ENCODE peak calls at places on chromosomes 4 and X, in eight cellular contexts. R, A, Q, B, C, P, L and V are unnamed samples.

GRCh38 chr4:154916068-154916467 is 135.0 kb downstream of the RBM46 start:
- DNase-seq in P (no peak), L (no peak), A (no peak), Q (no peak), B (no peak), C (no peak), R (no peak), V (no peak)

GRCh38 chr4:148434075-148434773 is 8.0 kb downstream of the NR3C2 start:
- DNase-seq in A (no peak), B (no peak), C (no peak), P (peak; percentile 83), R (no peak), L (no peak), Q (no peak), V (no peak)

GRCh38 chrX:48531359-48531954 is 8.1 kb upstream of the TBC1D25 start:
- DNase-seq in C (no peak), R (no peak), A (peak; percentile 71), P (no peak), L (no peak), Q (no peak), B (no peak), V (no peak)

GRCh38 chr4:4677825-4678522 is 136.1 kb upstream of the STX18 start:
- DNase-seq in P (no peak), Q (no peak), R (no peak), A (peak; percentile 39), B (peak; percentile 70), L (no peak), C (peak; percentile 28), V (peak; percentile 61)

GRCh38 chr4:3630934-3631585 is 98.8 kb upstream of the LRPAP1 start:
- DNase-seq in Q (no peak), P (no peak), L (no peak), A (no peak), C (no peak), B (no peak), R (no peak), V (no peak)

GRCh38 chr4:104966349-104967033 is 180.2 kb upstream of the TET2 start:
- DNase-seq in C (no peak), P (peak; percentile 81), L (no peak), Q (no peak), R (no peak), A (no peak), B (peak; percentile 9), V (no peak)

GRCh38 chrX:25013593-25014365 is 2.0 kb downstream of the ARX start:
- DNase-seq in A (no peak), Q (no peak), P (peak; percentile 68), R (no peak), L (no peak), C (no peak), B (no peak), V (no peak)

GRCh38 chr4:75002381-75002780 is 69.5 kb downstream of the PARM1 start:
- DNase-seq in Q (no peak), C (no peak), A (no peak), B (no peak), R (no peak), L (no peak), P (no peak), V (no peak)

GRCh38 chr4:41507292-41507933 is 30.5 kb upstream of the LIMCH1 start:
- DNase-seq in L (no peak), P (no peak), B (no peak), C (no peak), R (no peak), A (no peak), Q (no peak), V (no peak)

GRCh38 chr4:5821665-5822358 is 71.1 kb downstream of the CRMP1 start:
- DNase-seq in R (no peak), L (no peak), B (peak; percentile 47), P (no peak), Q (no peak), C (peak; percentile 28), A (no peak), V (peak; percentile 59)
- TF ChIP-seq CTCF in R (peak; percentile 41), L (peak; percentile 27), B (peak; percentile 89), P (peak; percentile 71), Q (peak; percentile 32), C (peak; percentile 66), A (peak; percentile 59), V (peak; percentile 87)

GRCh38 chr4:185656467-185656890 is 121.2 kb upstream of the PDLIM3 start:
- DNase-seq in C (peak; percentile 19), P (no peak), Q (peak; percentile 38), A (no peak), L (peak; percentile 83), R (peak; percentile 47), B (peak; percentile 3), V (no peak)
- TF ChIP-seq CTCF in C (peak; percentile 78), P (no peak), Q (peak; percentile 22), A (peak; percentile 32), L (peak; percentile 81), R (no peak), B (no peak), V (no peak)

GRCh38 chrX:95675794-95676193 is 1008.8 kb upstream of the DIAPH2 start:
- DNase-seq in L (no peak), A (no peak), P (no peak), C (no peak), R (no peak), Q (no peak), B (no peak), V (no peak)

GRCh38 chrX:95678679-95679078 is 1006.0 kb upstream of the DIAPH2 start:
- DNase-seq in Q (no peak), B (no peak), A (no peak), P (no peak), R (no peak), C (no peak), L (no peak), V (no peak)

DNA sequence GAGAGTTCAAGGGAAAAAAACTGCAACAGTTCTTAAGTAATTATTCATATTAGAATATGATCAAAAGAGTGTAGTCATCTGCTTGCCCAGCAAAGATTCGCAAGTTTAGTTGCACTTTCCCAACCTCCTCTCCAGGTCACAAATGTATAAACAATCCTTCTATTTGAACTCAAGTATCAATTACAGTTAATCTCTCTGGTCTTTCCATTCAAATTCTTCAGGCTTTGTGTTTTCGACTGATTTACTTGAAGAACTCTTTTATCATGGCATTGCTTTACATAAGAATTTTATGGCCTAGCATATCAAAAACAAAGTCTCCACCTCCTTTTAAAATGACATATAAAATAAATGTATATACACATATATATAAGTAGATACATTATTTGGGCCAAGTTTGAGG is 1009.6 kb upstream of the DIAPH2 start:
- DNase-seq in L (no peak), A (no peak), B (no peak), C (no peak), Q (no peak), R (no peak), P (no peak), V (no peak)
- TF ChIP-seq CTCF in L (no peak), A (no peak), B (no peak), C (no peak), Q (no peak), R (no peak), P (no peak), V (no peak)

GRCh38 chrX:70422886-70423336 is at the start of gene GDPD2:
- DNase-seq in Q (no peak), B (no peak), P (no peak), A (no peak), L (peak; percentile 49), R (peak; percentile 8), C (peak; percentile 52), V (peak; percentile 28)
- TF ChIP-seq CTCF in Q (peak; percentile 6), B (peak; percentile 19), P (peak; percentile 27), A (no peak), L (peak; percentile 23), R (no peak), C (no peak), V (no peak)

GRCh38 chr4:99645036-99645435 is 12.6 kb downstream of the C4orf54 start:
- DNase-seq in A (no peak), B (no peak), C (no peak), R (no peak), L (no peak), P (no peak), Q (no peak), V (no peak)

GRCh38 chr4:99644453-99644852 is 13.2 kb downstream of the C4orf54 start:
- DNase-seq in R (no peak), Q (no peak), B (no peak), C (no peak), L (no peak), A (no peak), P (no peak), V (no peak)

GRCh38 chr4:99642725-99643489 is 14.7 kb downstream of the C4orf54 start:
- DNase-seq in P (no peak), B (no peak), A (no peak), R (peak; percentile 55), L (peak; percentile 11), Q (peak; percentile 62), C (no peak), V (no peak)

GRCh38 chr4:99648321-99648720 is 9.3 kb downstream of the C4orf54 start:
- DNase-seq in P (no peak), C (no peak), L (no peak), B (no peak), Q (no peak), A (no peak), R (no peak), V (no peak)

GRCh38 chr4:99645638-99646037 is 12.0 kb downstream of the C4orf54 start:
- DNase-seq in A (no peak), C (no peak), B (no peak), L (no peak), P (no peak), R (no peak), Q (no peak), V (no peak)
- TF ChIP-seq CTCF in A (no peak), C (no peak), B (no peak), L (no peak), P (no peak), R (no peak), Q (no peak), V (no peak)

GRCh38 chrX:30865612-30866011 is 23.4 kb downstream of the TAB3 start:
- DNase-seq in Q (no peak), R (no peak), C (no peak), B (no peak), A (no peak), P (no peak), L (no peak), V (no peak)

GRCh38 chrX:30863969-30864368 is 25.1 kb downstream of the TAB3 start:
- DNase-seq in P (no peak), Q (no peak), A (peak; percentile 0), R (no peak), C (no peak), L (no peak), B (no peak), V (no peak)

GRCh38 chrX:30864383-30864785 is 24.7 kb downstream of the TAB3 start:
- DNase-seq in A (no peak), Q (no peak), B (no peak), L (no peak), R (no peak), P (no peak), C (no peak), V (no peak)

GRCh38 chrX:30870572-30870971 is 18.5 kb downstream of the TAB3 start:
- DNase-seq in Q (no peak), A (no peak), B (no peak), P (no peak), L (no peak), R (no peak), C (no peak), V (no peak)

DNA sequence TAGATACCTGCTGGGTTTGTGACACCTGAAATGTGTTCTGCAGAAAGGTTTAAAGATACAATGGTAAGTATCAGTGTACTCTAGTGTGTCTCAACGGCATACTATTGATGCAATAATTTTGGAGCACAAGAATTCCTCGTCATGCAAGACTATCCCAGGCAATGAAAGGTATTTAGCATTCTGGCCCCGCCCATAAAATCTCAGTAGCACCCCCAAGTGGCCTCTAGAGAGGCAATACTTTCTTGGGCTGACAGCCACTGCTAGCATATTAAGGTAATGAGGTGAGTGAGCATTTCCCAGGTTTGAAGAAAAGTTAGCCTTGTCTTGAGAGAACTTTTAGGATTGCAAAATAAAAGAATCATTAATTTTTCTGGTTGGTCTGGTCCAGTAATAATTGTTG is 24.0 kb downstream of the TAB3 start:
- DNase-seq in R (no peak), A (no peak), B (peak; percentile 54), Q (no peak), P (peak; percentile 7), C (peak; percentile 32), L (peak; percentile 33), V (no peak)
- TF ChIP-seq CTCF in R (no peak), A (no peak), B (peak; percentile 52), Q (no peak), P (peak; percentile 42), C (no peak), L (no peak), V (peak; percentile 27)